ENCODE peak calls at places on chromosome X, in four cellular contexts. One of them, this sample, is unnamed. For H3K4me1, the result is how much of the 10 kb centered on the place peaks cover.

GRCh38 chrX:136665258-136665900 is 17.4 kb downstream of the CD40LG start:
- DNase-seq in colonic mucosa: no peak
- DNase-seq in cardiac muscle cell: no peak
- DNase-seq in CD8-positive, alpha-beta T cell: no peak
- DNase-seq in this sample: no peak

GRCh38 chrX:48910926-48911406 is 480 bp downstream of the SLC35A2 start:
- DNase-seq in colonic mucosa: no peak
- DNase-seq in CD8-positive, alpha-beta T cell: no peak
- DNase-seq in cardiac muscle cell: no peak
- DNase-seq in this sample: no peak

GRCh38 chrX:84046403-84046984 is 141.5 kb downstream of the RPS6KA6 start:
- DNase-seq in CD8-positive, alpha-beta T cell: peak
- DNase-seq in colonic mucosa: no peak
- DNase-seq in cardiac muscle cell: peak
- DNase-seq in this sample: no peak

GRCh38 chrX:41518127-41518840 is 71.1 kb downstream of the NYX start:
- DNase-seq in colonic mucosa: no peak
- DNase-seq in CD8-positive, alpha-beta T cell: no peak
- DNase-seq in cardiac muscle cell: no peak
- DNase-seq in this sample: no peak

GRCh38 chrX:15468036-15468435 is 25.1 kb downstream of the PIR start:
- DNase-seq in CD8-positive, alpha-beta T cell: no peak
- DNase-seq in cardiac muscle cell: peak
- DNase-seq in colonic mucosa: no peak
- DNase-seq in this sample: no peak

GRCh38 chrX:7108995-7109634 is 38.4 kb upstream of the STS start:
- DNase-seq in CD8-positive, alpha-beta T cell: no peak
- DNase-seq in cardiac muscle cell: peak
- DNase-seq in colonic mucosa: no peak
- DNase-seq in this sample: no peak

GRCh38 chrX:141903400-141904155 is at the start of gene MAGEC1:
- DNase-seq in colonic mucosa: no peak
- DNase-seq in cardiac muscle cell: no peak
- DNase-seq in CD8-positive, alpha-beta T cell: no peak
- DNase-seq in this sample: no peak

GRCh38 chrX:15714529-15714928 is 23.5 kb upstream of the CA5B start:
- DNase-seq in CD8-positive, alpha-beta T cell: no peak
- DNase-seq in cardiac muscle cell: peak
- DNase-seq in colonic mucosa: no peak
- DNase-seq in this sample: peak

GRCh38 chrX:63713510-63713909 is 71.5 kb downstream of the ARHGEF9 start:
- DNase-seq in cardiac muscle cell: peak
- DNase-seq in CD8-positive, alpha-beta T cell: no peak
- DNase-seq in colonic mucosa: no peak
- DNase-seq in this sample: no peak

GRCh38 chrX:101417981-101418841 is 10.2 kb downstream of the HNRNPH2 start:
- DNase-seq in cardiac muscle cell: peak
- DNase-seq in CD8-positive, alpha-beta T cell: peak
- DNase-seq in colonic mucosa: peak
- DNase-seq in this sample: peak

GRCh38 chrX:111652719-111653118 is 28.3 kb upstream of the ALG13 start:
- DNase-seq in colonic mucosa: no peak
- DNase-seq in CD8-positive, alpha-beta T cell: no peak
- DNase-seq in cardiac muscle cell: no peak
- DNase-seq in this sample: no peak

GRCh38 chrX:108312938-108313337 is 125.3 kb downstream of the COL4A6 start:
- DNase-seq in cardiac muscle cell: peak
- DNase-seq in colonic mucosa: no peak
- DNase-seq in CD8-positive, alpha-beta T cell: no peak
- DNase-seq in this sample: no peak

GRCh38 chrX:53714580-53715335 is 28.2 kb upstream of the HUWE1 start:
- DNase-seq in colonic mucosa: no peak
- DNase-seq in cardiac muscle cell: peak
- DNase-seq in CD8-positive, alpha-beta T cell: peak
- DNase-seq in this sample: no peak

GRCh38 chrX:38514014-38514854 is 47.1 kb upstream of the TSPAN7 start:
- DNase-seq in cardiac muscle cell: no peak
- DNase-seq in colonic mucosa: no peak
- DNase-seq in CD8-positive, alpha-beta T cell: no peak
- DNase-seq in this sample: no peak

GRCh38 chrX:49110417-49110816 is 13.1 kb downstream of the GPKOW start:
- DNase-seq in CD8-positive, alpha-beta T cell: no peak
- DNase-seq in cardiac muscle cell: no peak
- DNase-seq in colonic mucosa: no peak
- DNase-seq in this sample: no peak

GRCh38 chrX:2710041-2710471 is 19.0 kb downstream of the CD99 start:
- DNase-seq in CD8-positive, alpha-beta T cell: peak
- DNase-seq in colonic mucosa: no peak
- DNase-seq in cardiac muscle cell: peak
- DNase-seq in this sample: no peak

GRCh38 chrX:30039768-30040167 is 175.6 kb upstream of the MAGEB2 start:
- DNase-seq in cardiac muscle cell: peak
- DNase-seq in colonic mucosa: no peak
- DNase-seq in CD8-positive, alpha-beta T cell: no peak
- DNase-seq in this sample: no peak

GRCh38 chrX:4240541-4241194 is 527.2 kb upstream of the PRKX start:
- DNase-seq in colonic mucosa: no peak
- DNase-seq in cardiac muscle cell: no peak
- DNase-seq in CD8-positive, alpha-beta T cell: peak
- DNase-seq in this sample: no peak

GRCh38 chrX:73943900-73944581 is 359.9 kb upstream of the ZCCHC13 start:
- DNase-seq in cardiac muscle cell: peak
- DNase-seq in colonic mucosa: peak
- DNase-seq in CD8-positive, alpha-beta T cell: peak
- DNase-seq in this sample: peak

GRCh38 chrX:15686818-15687685 is 22.4 kb upstream of the CLTRN start:
- DNase-seq in colonic mucosa: peak
- DNase-seq in CD8-positive, alpha-beta T cell: peak
- DNase-seq in cardiac muscle cell: peak
- DNase-seq in this sample: no peak

GRCh38 chrX:2507904-2508630 is 7.3 kb upstream of the DHRSX start:
- DNase-seq in colonic mucosa: peak
- DNase-seq in CD8-positive, alpha-beta T cell: no peak
- DNase-seq in cardiac muscle cell: no peak
- DNase-seq in this sample: no peak

GRCh38 chrX:63661676-63662075 is 123.3 kb downstream of the ARHGEF9 start:
- DNase-seq in colonic mucosa: no peak
- DNase-seq in CD8-positive, alpha-beta T cell: no peak
- DNase-seq in cardiac muscle cell: peak
- DNase-seq in this sample: no peak

GRCh38 chrX:2484232-2484631 is 16.5 kb downstream of the DHRSX start:
- DNase-seq in CD8-positive, alpha-beta T cell: no peak
- DNase-seq in colonic mucosa: no peak
- DNase-seq in cardiac muscle cell: peak
- DNase-seq in this sample: no peak

GRCh38 chrX:48278958-48279357 is 23.8 kb downstream of the SSX1 start:
- DNase-seq in colonic mucosa: no peak
- DNase-seq in CD8-positive, alpha-beta T cell: no peak
- DNase-seq in cardiac muscle cell: peak
- DNase-seq in this sample: no peak

GRCh38 chrX:129606918-129607317 is 47.8 kb downstream of the APLN start:
- DNase-seq in cardiac muscle cell: peak
- DNase-seq in colonic mucosa: peak
- DNase-seq in CD8-positive, alpha-beta T cell: peak
- DNase-seq in this sample: peak
- H3K4me1 ChIP-seq in cardiac muscle cell: under half
- H3K4me1 ChIP-seq in colonic mucosa: under half
- H3K4me1 ChIP-seq in CD8-positive, alpha-beta T cell: under half
- H3K4me1 ChIP-seq in this sample: under half

GRCh38 chrX:134736351-134736750 is 78.1 kb upstream of the PLAC1 start:
- DNase-seq in colonic mucosa: no peak
- DNase-seq in cardiac muscle cell: no peak
- DNase-seq in CD8-positive, alpha-beta T cell: no peak
- DNase-seq in this sample: no peak

GRCh38 chrX:134741801-134742200 is 83.5 kb upstream of the PLAC1 start:
- DNase-seq in colonic mucosa: no peak
- DNase-seq in CD8-positive, alpha-beta T cell: no peak
- DNase-seq in cardiac muscle cell: no peak
- DNase-seq in this sample: no peak

GRCh38 chrX:134737061-134737460 is 78.8 kb upstream of the PLAC1 start:
- DNase-seq in CD8-positive, alpha-beta T cell: no peak
- DNase-seq in colonic mucosa: no peak
- DNase-seq in cardiac muscle cell: peak
- DNase-seq in this sample: no peak

GRCh38 chrX:134737721-134738369 is 79.6 kb upstream of the PLAC1 start:
- DNase-seq in colonic mucosa: no peak
- DNase-seq in cardiac muscle cell: no peak
- DNase-seq in CD8-positive, alpha-beta T cell: no peak
- DNase-seq in this sample: no peak

GRCh38 chrX:134738986-134739744 is 80.9 kb upstream of the PLAC1 start:
- DNase-seq in cardiac muscle cell: no peak
- DNase-seq in CD8-positive, alpha-beta T cell: no peak
- DNase-seq in colonic mucosa: no peak
- DNase-seq in this sample: no peak
- H3K4me1 ChIP-seq in cardiac muscle cell: under half
- H3K4me1 ChIP-seq in CD8-positive, alpha-beta T cell: under half
- H3K4me1 ChIP-seq in colonic mucosa: under half
- H3K4me1 ChIP-seq in this sample: under half

GRCh38 chrX:40165206-40165605 is 67.4 kb upstream of the BCOR start:
- DNase-seq in CD8-positive, alpha-beta T cell: no peak
- DNase-seq in colonic mucosa: no peak
- DNase-seq in cardiac muscle cell: no peak
- DNase-seq in this sample: no peak

GRCh38 chrX:40168183-40169015 is 70.6 kb upstream of the BCOR start:
- DNase-seq in CD8-positive, alpha-beta T cell: no peak
- DNase-seq in colonic mucosa: no peak
- DNase-seq in cardiac muscle cell: no peak
- DNase-seq in this sample: peak

GRCh38 chrX:40167240-40168182 is 69.8 kb upstream of the BCOR start:
- DNase-seq in CD8-positive, alpha-beta T cell: peak
- DNase-seq in cardiac muscle cell: no peak
- DNase-seq in colonic mucosa: peak
- DNase-seq in this sample: peak

GRCh38 chrX:40165861-40166260 is 68.1 kb upstream of the BCOR start:
- DNase-seq in CD8-positive, alpha-beta T cell: no peak
- DNase-seq in cardiac muscle cell: no peak
- DNase-seq in colonic mucosa: no peak
- DNase-seq in this sample: no peak

DNA sequence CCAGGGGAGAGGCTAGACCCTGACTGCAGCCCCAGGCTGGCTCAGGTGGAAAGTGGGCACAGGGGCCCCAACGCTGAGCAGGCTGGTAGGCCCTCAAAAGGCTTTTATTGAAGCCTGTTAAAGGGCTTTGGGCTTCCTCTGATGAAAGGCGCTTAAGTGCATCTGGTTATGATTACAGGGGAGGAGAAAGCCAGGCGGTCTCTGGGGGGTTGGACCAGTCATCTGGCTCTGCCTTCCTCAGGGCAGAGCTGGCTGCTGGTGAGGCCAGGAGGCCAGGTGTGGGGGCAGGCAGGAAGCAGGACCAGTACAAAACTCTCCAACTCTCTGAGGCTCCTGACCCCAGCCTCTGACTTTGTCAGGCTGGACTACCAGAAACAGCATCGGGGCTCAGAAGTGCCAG is 68.8 kb upstream of the BCOR start:
- DNase-seq in cardiac muscle cell: no peak
- DNase-seq in CD8-positive, alpha-beta T cell: no peak
- DNase-seq in colonic mucosa: no peak
- DNase-seq in this sample: no peak
- H3K4me1 ChIP-seq in cardiac muscle cell: half or more
- H3K4me1 ChIP-seq in CD8-positive, alpha-beta T cell: under half
- H3K4me1 ChIP-seq in colonic mucosa: under half
- H3K4me1 ChIP-seq in this sample: under half

GRCh38 chrX:71938371-71938770 is 27.7 kb downstream of the NHSL2 start:
- DNase-seq in CD8-positive, alpha-beta T cell: no peak
- DNase-seq in cardiac muscle cell: no peak
- DNase-seq in colonic mucosa: no peak
- DNase-seq in this sample: no peak
- H3K4me1 ChIP-seq in CD8-positive, alpha-beta T cell: under half
- H3K4me1 ChIP-seq in cardiac muscle cell: under half
- H3K4me1 ChIP-seq in colonic mucosa: under half
- H3K4me1 ChIP-seq in this sample: under half

GRCh38 chrX:109927663-109928273 is 75.1 kb upstream of the TMEM164 start:
- DNase-seq in cardiac muscle cell: no peak
- DNase-seq in CD8-positive, alpha-beta T cell: no peak
- DNase-seq in colonic mucosa: no peak
- DNase-seq in this sample: no peak

GRCh38 chrX:109926118-109926517 is 76.8 kb upstream of the TMEM164 start:
- DNase-seq in colonic mucosa: no peak
- DNase-seq in CD8-positive, alpha-beta T cell: no peak
- DNase-seq in cardiac muscle cell: no peak
- DNase-seq in this sample: no peak

GRCh38 chrX:109928596-109929335 is 74.1 kb upstream of the TMEM164 start:
- DNase-seq in CD8-positive, alpha-beta T cell: no peak
- DNase-seq in cardiac muscle cell: no peak
- DNase-seq in colonic mucosa: no peak
- DNase-seq in this sample: no peak

GRCh38 chrX:109925656-109926055 is 77.3 kb upstream of the TMEM164 start:
- DNase-seq in cardiac muscle cell: no peak
- DNase-seq in CD8-positive, alpha-beta T cell: no peak
- DNase-seq in colonic mucosa: no peak
- DNase-seq in this sample: no peak

DNA sequence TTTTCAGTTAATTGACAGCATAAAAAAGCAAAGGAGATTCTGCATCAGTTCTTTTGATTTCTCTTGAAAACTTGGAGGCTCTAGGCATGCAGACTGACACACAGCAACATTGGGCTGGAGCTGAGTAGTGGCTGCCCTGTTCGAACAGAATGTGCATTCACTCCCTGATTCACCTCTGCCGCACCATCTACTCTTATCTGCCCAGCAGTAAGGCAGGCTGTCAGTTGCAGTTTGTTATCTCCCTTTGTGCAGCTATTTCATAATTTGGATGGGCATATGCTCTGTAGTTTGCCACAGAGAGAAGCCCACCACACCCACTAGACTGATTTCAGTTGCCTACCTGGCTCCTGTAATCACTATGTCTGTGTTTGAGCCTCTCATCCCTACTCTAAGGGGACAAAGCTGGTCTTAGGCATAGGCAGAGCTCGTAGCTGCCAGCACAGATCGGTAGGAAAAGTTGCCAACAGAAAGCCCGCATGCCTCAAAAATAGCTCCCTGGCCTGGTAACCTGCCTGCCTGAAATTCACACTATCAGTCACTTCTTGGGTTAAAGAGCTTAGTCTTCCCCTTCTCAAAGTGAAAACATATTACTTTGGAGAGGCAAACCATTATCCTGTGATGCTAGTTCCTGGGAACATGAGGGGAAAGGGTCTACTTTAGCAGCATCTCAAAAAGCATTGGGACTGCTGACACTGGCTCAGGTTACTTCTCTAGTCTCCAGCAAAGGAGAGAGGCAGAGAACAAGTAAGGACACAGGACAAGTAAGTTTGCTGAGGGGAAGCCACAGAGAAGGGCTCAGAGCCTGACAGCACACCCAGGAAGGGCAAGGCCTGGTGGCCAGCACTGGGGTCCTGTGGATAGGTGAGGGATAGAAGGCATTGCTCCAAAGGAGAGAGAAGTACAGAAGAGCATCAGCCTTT is 75.9 kb upstream of the TMEM164 start:
- DNase-seq in CD8-positive, alpha-beta T cell: no peak
- DNase-seq in cardiac muscle cell: no peak
- DNase-seq in colonic mucosa: no peak
- DNase-seq in this sample: no peak
- H3K4me1 ChIP-seq in CD8-positive, alpha-beta T cell: under half
- H3K4me1 ChIP-seq in cardiac muscle cell: under half
- H3K4me1 ChIP-seq in colonic mucosa: under half
- H3K4me1 ChIP-seq in this sample: under half

This sample was measured in mucosa of descending colon.